ENCODE peak calls at places on chromosomes 3 and 15, in ten cellular contexts. C is breast epithelium, U is uterus, H is mucosa of descending colon, K is K562, Q is MM.1S, R is cardiac fibroblast, O is esophagus squamous epithelium, J is IMR-90, V is DND-41. B is an unnamed sample.

GRCh38 chr3:13006216-13006990 is 66.8 kb downstream of the IQSEC1 start:
- DNase-seq in C (no peak), U (no peak), H (peak), K (no peak), Q (no peak), R (no peak), O (no peak), J (no peak), V (no peak), B (no peak)

GRCh38 chr15:84684092-84684491 is 26.1 kb upstream of the NMB start:
- DNase-seq in C (no peak), U (no peak), H (no peak), K (no peak), Q (no peak), R (peak), O (no peak), J (peak), V (no peak), B (peak)

GRCh38 chr15:66249623-66250174 is 3.9 kb downstream of the MEGF11 start:
- DNase-seq in C (no peak), U (no peak), H (no peak), K (no peak), Q (no peak), R (no peak), O (no peak), J (no peak), V (no peak), B (no peak)

GRCh38 chr3:127694467-127695215 is 21.9 kb downstream of the ABTB1 start:
- DNase-seq in C (no peak), U (no peak), H (peak), K (no peak), Q (peak), R (no peak), O (no peak), J (peak), V (peak), B (peak)

GRCh38 chr3:191997093-191997492 is 536.1 kb downstream of the PYDC2 start:
- DNase-seq in C (no peak), U (no peak), H (no peak), K (no peak), Q (no peak), R (no peak), O (no peak), J (no peak), V (no peak), B (no peak)

GRCh38 chr15:59168536-59168935 is 38.1 kb upstream of the LDHAL6B start:
- DNase-seq in C (no peak), U (no peak), H (no peak), K (no peak), Q (no peak), R (peak), O (no peak), J (peak), V (no peak), B (no peak)

GRCh38 chr3:112555535-112556170 is 6.1 kb downstream of the ATG3 start:
- DNase-seq in C (no peak), U (no peak), H (no peak), K (no peak), Q (no peak), R (no peak), O (no peak), J (peak), V (no peak), B (no peak)

GRCh38 chr3:151564261-151564660 is 103.4 kb upstream of the IGSF10 start:
- DNase-seq in C (no peak), U (no peak), H (no peak), K (no peak), Q (no peak), R (no peak), O (no peak), J (no peak), V (no peak), B (no peak)

GRCh38 chr3:144104146-144104545 is 132.5 kb downstream of the DIPK2A start:
- DNase-seq in C (no peak), U (no peak), H (no peak), K (no peak), Q (no peak), R (no peak), O (no peak), J (no peak), V (no peak), B (no peak)

GRCh38 chr15:72786946-72787345 is 3.4 kb upstream of the ADPGK start:
- DNase-seq in C (no peak), U (no peak), H (no peak), K (no peak), Q (no peak), R (no peak), O (no peak), J (no peak), V (no peak), B (no peak)

GRCh38 chr3:108014943-108015342 is 75.9 kb downstream of the CD47 start:
- DNase-seq in C (no peak), U (no peak), H (no peak), K (no peak), Q (no peak), R (no peak), O (no peak), J (no peak), V (no peak), B (no peak)

GRCh38 chr3:44476181-44476599 is 1.3 kb downstream of the ZNF445 start:
- DNase-seq in C (no peak), U (no peak), H (no peak), K (no peak), Q (no peak), R (peak), O (no peak), J (peak), V (peak), B (peak)

GRCh38 chr3:119690043-119690656 is 12.7 kb upstream of the CFAP91 start:
- DNase-seq in C (no peak), U (no peak), H (no peak), K (peak), Q (no peak), R (peak), O (no peak), J (peak), V (no peak), B (peak)

GRCh38 chr3:46954178-46954577 is 22.4 kb downstream of the CCDC12 start:
- DNase-seq in C (no peak), U (no peak), H (no peak), K (no peak), Q (no peak), R (no peak), O (no peak), J (no peak), V (peak), B (no peak)

GRCh38 chr3:149615731-149616221 is 42.0 kb downstream of the WWTR1 start:
- DNase-seq in C (no peak), U (no peak), H (no peak), K (peak), Q (no peak), R (peak), O (no peak), J (peak), V (no peak), B (peak)

GRCh38 chr3:122636697-122637096 is 43.9 kb upstream of the PARP14 start:
- DNase-seq in C (no peak), U (no peak), H (no peak), K (no peak), Q (no peak), R (no peak), O (no peak), J (no peak), V (no peak), B (no peak)

GRCh38 chr15:68187559-68187958 is 17.6 kb downstream of the CALML4 start:
- DNase-seq in C (no peak), U (peak), H (peak), K (no peak), Q (peak), R (peak), O (no peak), J (peak), V (no peak), B (peak)

GRCh38 chr3:85801955-85802354 is 843.2 kb downstream of the CADM2 start:
- DNase-seq in C (no peak), U (no peak), H (no peak), K (peak), Q (no peak), R (no peak), O (no peak), J (no peak), V (no peak), B (no peak)

GRCh38 chr3:157405457-157405856 is 31.2 kb upstream of the PTX3 start:
- DNase-seq in C (no peak), U (no peak), H (no peak), K (no peak), Q (no peak), R (peak), O (no peak), J (peak), V (no peak), B (peak)

GRCh38 chr3:138609898-138610266 is 1.3 kb downstream of the FAIM start:
- DNase-seq in C (no peak), U (no peak), H (no peak), K (no peak), Q (no peak), R (no peak), O (no peak), J (no peak), V (no peak), B (no peak)
- H3K4me3 ChIP-seq in C (peak), U (peak), H (no peak), K (no peak), Q (peak), R (peak), O (peak), J (no peak), V (no peak), B (peak)

GRCh38 chr3:186620213-186621092 is 7.6 kb downstream of the AHSG start:
- DNase-seq in C (no peak), U (no peak), H (no peak), K (no peak), Q (no peak), R (no peak), O (no peak), J (no peak), V (no peak), B (no peak)

GRCh38 chr3:186625600-186626042 is 12.8 kb downstream of the AHSG start:
- DNase-seq in C (no peak), U (no peak), H (no peak), K (no peak), Q (no peak), R (no peak), O (no peak), J (no peak), V (no peak), B (no peak)

GRCh38 chr3:186624598-186624997 is 11.7 kb downstream of the AHSG start:
- DNase-seq in C (no peak), U (no peak), H (no peak), K (no peak), Q (no peak), R (no peak), O (no peak), J (no peak), V (no peak), B (no peak)

GRCh38 chr3:186621894-186622650 is 9.2 kb downstream of the AHSG start:
- DNase-seq in C (no peak), U (no peak), H (no peak), K (no peak), Q (no peak), R (no peak), O (no peak), J (no peak), V (no peak), B (no peak)

GRCh38 chr3:186622651-186623310 is 9.9 kb downstream of the AHSG start:
- DNase-seq in C (no peak), U (no peak), H (no peak), K (no peak), Q (no peak), R (no peak), O (no peak), J (no peak), V (no peak), B (no peak)
- TF ChIP-seq CTCF in C (no peak), U (no peak), H (no peak), K (no peak), Q (no peak), R (no peak), O (no peak), J (no peak), V (no peak), B (no peak)

DNA sequence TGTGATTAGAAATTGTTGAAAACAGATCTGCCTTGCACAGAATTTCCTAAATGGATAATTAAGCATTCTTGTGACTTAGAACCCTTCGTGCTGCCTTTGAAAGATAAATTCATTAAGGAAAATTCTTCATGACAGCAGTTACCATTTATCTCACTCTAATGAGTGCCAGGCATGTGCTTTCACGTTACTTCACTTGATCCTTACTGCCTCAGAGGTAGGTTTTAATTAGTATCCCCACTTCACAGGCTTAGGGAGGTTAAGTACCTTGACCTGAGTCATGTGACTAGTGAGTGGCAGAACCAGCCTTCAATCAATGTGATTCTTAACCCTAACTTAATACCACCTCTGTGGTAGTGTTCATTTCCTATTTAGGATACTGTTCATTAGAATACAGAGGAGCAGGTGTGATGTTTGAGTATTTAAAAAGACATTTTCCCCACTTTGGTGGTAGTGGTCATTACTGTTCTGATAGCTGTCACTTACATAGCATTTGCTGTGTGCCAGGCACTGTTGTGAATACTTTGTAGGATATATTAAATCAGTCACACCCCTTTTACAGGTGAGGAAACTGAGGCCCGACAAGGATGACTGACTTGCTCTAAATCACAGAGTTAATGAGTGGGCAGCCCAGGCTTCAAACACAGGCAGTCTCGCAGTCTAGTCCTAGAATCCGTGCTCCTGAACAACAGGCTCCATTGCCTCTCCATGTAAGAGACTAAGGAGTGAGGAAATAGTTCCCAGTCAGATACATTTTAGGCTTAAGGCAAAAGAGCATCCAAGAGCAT is 57.9 kb downstream of the RLBP1 start:
- DNase-seq in C (no peak), U (no peak), H (no peak), K (no peak), Q (no peak), R (no peak), O (no peak), J (no peak), V (no peak), B (no peak)
- H3K4me3 ChIP-seq in C (no peak), U (no peak), H (no peak), K (no peak), Q (no peak), R (no peak), O (no peak), J (no peak), V (no peak), B (no peak)

GRCh38 chr3:25448750-25449684 is 21.0 kb downstream of the RARB start:
- DNase-seq in C (peak), U (peak), H (peak), K (no peak), Q (no peak), R (peak), O (no peak), J (peak), V (no peak), B (peak)
- TF ChIP-seq CTCF in C (no peak), U (no peak), H (no peak), K (no peak), Q (no peak), R (no peak), O (no peak), J (no peak), V (no peak), B (no peak)

DNA sequence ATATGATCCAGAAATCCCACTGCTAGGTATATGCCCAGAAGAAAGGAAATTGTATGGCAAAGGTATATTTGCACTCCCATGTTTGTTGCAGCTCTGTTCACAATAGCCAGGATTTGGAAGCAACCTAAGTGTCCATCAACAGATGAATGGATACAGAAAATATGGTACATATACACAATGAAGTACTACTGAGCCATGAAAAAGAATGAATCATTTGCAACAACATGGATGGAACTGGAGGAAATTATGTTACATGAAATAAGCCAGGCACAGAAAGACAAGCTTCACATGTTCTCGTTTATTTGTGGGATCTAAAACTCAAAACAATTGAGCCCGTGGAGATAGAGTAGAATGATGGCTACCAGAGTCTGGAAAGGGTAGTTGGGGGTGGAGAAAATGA is 55.5 kb upstream of the BDH1 start:
- DNase-seq in C (no peak), U (no peak), H (no peak), K (no peak), Q (no peak), R (no peak), O (no peak), J (no peak), V (no peak), B (no peak)
- H3K4me3 ChIP-seq in C (no peak), U (no peak), H (no peak), K (no peak), Q (no peak), R (no peak), O (no peak), J (no peak), V (no peak), B (no peak)

GRCh38 chr15:29260896-29261295 is 8.7 kb downstream of the NSMCE3 start:
- DNase-seq in C (no peak), U (no peak), H (no peak), K (no peak), Q (no peak), R (no peak), O (no peak), J (no peak), V (no peak), B (no peak)

GRCh38 chr15:29262738-29263137 is 6.9 kb downstream of the NSMCE3 start:
- DNase-seq in C (no peak), U (no peak), H (no peak), K (no peak), Q (no peak), R (no peak), O (no peak), J (no peak), V (no peak), B (no peak)

GRCh38 chr15:29263289-29263688 is 6.3 kb downstream of the NSMCE3 start:
- DNase-seq in C (no peak), U (no peak), H (no peak), K (no peak), Q (no peak), R (no peak), O (no peak), J (no peak), V (no peak), B (no peak)

DNA sequence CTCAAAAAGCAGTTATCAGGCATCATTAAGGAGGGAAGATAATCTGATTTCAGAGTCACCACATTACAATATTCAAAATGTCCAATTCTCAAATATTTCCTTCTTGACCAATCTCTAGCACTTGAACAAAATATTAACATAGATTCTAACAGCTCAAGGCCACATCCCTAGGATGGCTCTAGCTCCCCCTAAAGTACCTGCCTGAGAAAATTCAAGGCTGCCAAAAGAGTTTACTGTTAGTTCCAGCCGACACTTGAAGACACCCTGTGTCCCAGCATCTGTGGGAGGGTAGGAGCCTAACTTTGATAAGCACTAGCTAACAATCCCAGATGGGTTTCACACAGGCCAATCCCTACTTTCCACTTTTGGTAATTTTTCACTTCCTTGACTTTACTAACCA is 10.4 kb downstream of the NSMCE3 start:
- DNase-seq in C (no peak), U (no peak), H (no peak), K (no peak), Q (no peak), R (no peak), O (no peak), J (no peak), V (no peak), B (no peak)
- TF ChIP-seq CTCF in C (no peak), U (no peak), H (no peak), K (peak), Q (no peak), R (no peak), O (no peak), J (no peak), V (no peak), B (peak)

GRCh38 chr3:147945968-147946519 is 536.9 kb downstream of the ZIC1 start:
- DNase-seq in C (no peak), U (peak), H (peak), K (no peak), Q (peak), R (peak), O (no peak), J (peak), V (peak), B (peak)
- H3K4me3 ChIP-seq in C (peak), U (peak), H (no peak), K (no peak), Q (peak), R (peak), O (no peak), J (peak), V (no peak), B (peak)

GRCh38 chr3:126488886-126489569 is 13.3 kb upstream of the ZXDC start:
- DNase-seq in C (no peak), U (no peak), H (no peak), K (no peak), Q (no peak), R (no peak), O (no peak), J (no peak), V (no peak), B (no peak)

GRCh38 chr3:126485956-126486884 is 10.5 kb upstream of the ZXDC start:
- DNase-seq in C (no peak), U (no peak), H (no peak), K (no peak), Q (no peak), R (no peak), O (no peak), J (no peak), V (no peak), B (no peak)

GRCh38 chr3:126487151-126487771 is 11.6 kb upstream of the ZXDC start:
- DNase-seq in C (no peak), U (no peak), H (no peak), K (peak), Q (peak), R (peak), O (no peak), J (no peak), V (no peak), B (no peak)

GRCh38 chr3:126490619-126491018 is 14.9 kb upstream of the ZXDC start:
- DNase-seq in C (no peak), U (no peak), H (no peak), K (peak), Q (peak), R (no peak), O (no peak), J (no peak), V (no peak), B (no peak)

DNA sequence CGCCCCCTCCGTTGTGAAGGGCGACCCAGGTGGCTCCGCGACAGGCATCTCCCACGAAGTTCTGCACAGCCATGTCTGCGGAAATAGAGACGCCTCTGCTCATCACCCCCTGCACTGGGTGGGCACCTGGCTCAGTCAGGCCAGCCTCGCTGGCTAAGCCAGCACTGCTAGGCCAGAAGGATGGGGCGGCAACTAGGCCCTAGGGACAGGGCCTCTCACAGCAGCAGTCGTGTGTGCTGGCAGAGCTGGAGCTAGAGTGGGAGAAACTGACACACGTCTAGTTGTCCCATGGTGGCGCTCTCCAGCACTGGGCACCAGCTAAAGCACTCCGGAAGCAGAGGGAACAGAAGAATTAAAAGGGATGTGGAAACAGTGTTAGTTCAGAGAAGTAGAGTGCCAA is 12.5 kb upstream of the ZXDC start:
- DNase-seq in C (no peak), U (no peak), H (no peak), K (no peak), Q (no peak), R (no peak), O (no peak), J (no peak), V (no peak), B (no peak)
- TF ChIP-seq CTCF in C (no peak), U (no peak), H (no peak), K (no peak), Q (no peak), R (no peak), O (no peak), J (no peak), V (no peak), B (no peak)